ENCODE peak calls at places on chromosome 14, in five cellular contexts. I is Peyer's patch, Y is hypothalamus, M is esophagus muscularis mucosa, T is globus pallidus. Z is an unnamed sample.

GRCh38 chr14:89466460-89466859 is 49.4 kb upstream of the FOXN3 start:
- DNase-seq in M (no peak), I (no peak), T (no peak), Y (no peak), Z (no peak)

GRCh38 chr14:104582649-104583048 is 3.1 kb downstream of the C14orf180 start:
- DNase-seq in M (no peak), I (no peak), Y (no peak), T (no peak), Z (no peak)

GRCh38 chr14:100578552-100578951 is 8.7 kb downstream of the BEGAIN start:
- DNase-seq in T (no peak), I (no peak), Y (no peak), M (no peak), Z (no peak)

GRCh38 chr14:55123101-55123500 is 6.0 kb upstream of the LGALS3 start:
- DNase-seq in T (no peak), M (no peak), Y (no peak), I (no peak), Z (no peak)

GRCh38 chr14:74949211-74949610 is 6.2 kb downstream of the PGF start:
- DNase-seq in Y (no peak), T (no peak), I (no peak), M (no peak), Z (no peak)

GRCh38 chr14:73239463-73240241 is 2.3 kb downstream of the PAPLN start:
- DNase-seq in T (peak), I (peak), M (no peak), Y (peak), Z (no peak)

GRCh38 chr14:106556665-106557289 is 1030.4 kb downstream of the TMEM121 start:
- DNase-seq in T (no peak), M (no peak), Y (no peak), I (peak), Z (peak)

GRCh38 chr14:99513946-99514551 is 32.8 kb downstream of the CCNK start:
- DNase-seq in M (no peak), T (no peak), I (peak), Y (no peak), Z (no peak)

GRCh38 chr14:93857500-93857899 is 69.2 kb upstream of the PRIMA1 start:
- DNase-seq in T (peak), Y (no peak), I (no peak), M (no peak), Z (no peak)

GRCh38 chr14:67574806-67575205 is 25.3 kb downstream of the PIGH start:
- DNase-seq in M (no peak), T (no peak), I (no peak), Y (no peak), Z (no peak)

GRCh38 chr14:33218030-33218429 is 279.4 kb downstream of the NPAS3 start:
- DNase-seq in T (no peak), Y (no peak), I (no peak), M (no peak), Z (no peak)

GRCh38 chr14:67461341-67461985 is 27.1 kb downstream of the TMEM229B start:
- DNase-seq in T (no peak), M (no peak), I (no peak), Y (no peak), Z (no peak)

GRCh38 chr14:68544150-68544892 is 248.5 kb downstream of the ZFP36L1 start:
- DNase-seq in T (peak), I (no peak), Y (no peak), M (peak), Z (no peak)